ENCODE peak calls at places on chromosomes 13 and 19, in eight cellular contexts. One of them, this sample, is unnamed.

GRCh38 chr13:40490086-40490723 is 176.2 kb downstream of the FOXO1 start:
- DNase-seq in fibroblast of pulmonary artery: no peak
- DNase-seq in CD4-positive, alpha-beta T cell: peak; percentile 60
- DNase-seq in heart left ventricle: no peak
- DNase-seq in keratinocyte: no peak
- DNase-seq in tibial nerve: no peak
- DNase-seq in mammary epithelial cell: no peak
- DNase-seq in esophagus squamous epithelium: no peak
- DNase-seq in this sample: peak; percentile 55

GRCh38 chr19:17922138-17922537 is 10.7 kb upstream of the CCDC124 start:
- DNase-seq in fibroblast of pulmonary artery: no peak
- DNase-seq in CD4-positive, alpha-beta T cell: no peak
- DNase-seq in heart left ventricle: no peak
- DNase-seq in keratinocyte: no peak
- DNase-seq in tibial nerve: no peak
- DNase-seq in mammary epithelial cell: no peak
- DNase-seq in esophagus squamous epithelium: no peak
- DNase-seq in this sample: no peak

GRCh38 chr13:51297556-51297955 is 41.9 kb upstream of the SERPINE3 start:
- DNase-seq in fibroblast of pulmonary artery: no peak
- DNase-seq in CD4-positive, alpha-beta T cell: no peak
- DNase-seq in heart left ventricle: no peak
- DNase-seq in keratinocyte: no peak
- DNase-seq in tibial nerve: no peak
- DNase-seq in mammary epithelial cell: no peak
- DNase-seq in esophagus squamous epithelium: no peak
- DNase-seq in this sample: no peak

GRCh38 chr19:39363909-39364457 is 21.8 kb downstream of the SAMD4B start:
- DNase-seq in fibroblast of pulmonary artery: no peak
- DNase-seq in CD4-positive, alpha-beta T cell: no peak
- DNase-seq in heart left ventricle: no peak
- DNase-seq in keratinocyte: no peak
- DNase-seq in tibial nerve: peak; percentile 49
- DNase-seq in mammary epithelial cell: no peak
- DNase-seq in esophagus squamous epithelium: no peak
- DNase-seq in this sample: no peak

GRCh38 chr19:18157465-18158063 is 4.6 kb downstream of the PIK3R2 start:
- DNase-seq in fibroblast of pulmonary artery: no peak
- DNase-seq in CD4-positive, alpha-beta T cell: no peak
- DNase-seq in heart left ventricle: no peak
- DNase-seq in keratinocyte: no peak
- DNase-seq in tibial nerve: no peak
- DNase-seq in mammary epithelial cell: peak; percentile 79
- DNase-seq in esophagus squamous epithelium: no peak
- DNase-seq in this sample: peak; percentile 56

GRCh38 chr19:39878398-39878797 is 32.2 kb upstream of the FBL start:
- DNase-seq in fibroblast of pulmonary artery: no peak
- DNase-seq in CD4-positive, alpha-beta T cell: no peak
- DNase-seq in heart left ventricle: no peak
- DNase-seq in keratinocyte: no peak
- DNase-seq in tibial nerve: no peak
- DNase-seq in mammary epithelial cell: no peak
- DNase-seq in esophagus squamous epithelium: no peak
- DNase-seq in this sample: no peak

GRCh38 chr13:79741006-79741405 is 260.1 kb downstream of the NDFIP2 start:
- DNase-seq in fibroblast of pulmonary artery: peak; percentile 54
- DNase-seq in CD4-positive, alpha-beta T cell: no peak
- DNase-seq in heart left ventricle: no peak
- DNase-seq in keratinocyte: no peak
- DNase-seq in tibial nerve: no peak
- DNase-seq in mammary epithelial cell: no peak
- DNase-seq in esophagus squamous epithelium: no peak
- DNase-seq in this sample: no peak

GRCh38 chr19:10021863-10022262 is 8.6 kb downstream of the RDH8 start:
- DNase-seq in fibroblast of pulmonary artery: no peak
- DNase-seq in CD4-positive, alpha-beta T cell: no peak
- DNase-seq in heart left ventricle: no peak
- DNase-seq in keratinocyte: no peak
- DNase-seq in tibial nerve: no peak
- DNase-seq in mammary epithelial cell: no peak
- DNase-seq in esophagus squamous epithelium: no peak
- DNase-seq in this sample: no peak

GRCh38 chr13:50071399-50071798 is 56.2 kb downstream of the KCNRG start:
- DNase-seq in fibroblast of pulmonary artery: no peak
- DNase-seq in CD4-positive, alpha-beta T cell: no peak
- DNase-seq in heart left ventricle: no peak
- DNase-seq in keratinocyte: no peak
- DNase-seq in tibial nerve: no peak
- DNase-seq in mammary epithelial cell: no peak
- DNase-seq in esophagus squamous epithelium: no peak
- DNase-seq in this sample: peak; percentile 68

DNA sequence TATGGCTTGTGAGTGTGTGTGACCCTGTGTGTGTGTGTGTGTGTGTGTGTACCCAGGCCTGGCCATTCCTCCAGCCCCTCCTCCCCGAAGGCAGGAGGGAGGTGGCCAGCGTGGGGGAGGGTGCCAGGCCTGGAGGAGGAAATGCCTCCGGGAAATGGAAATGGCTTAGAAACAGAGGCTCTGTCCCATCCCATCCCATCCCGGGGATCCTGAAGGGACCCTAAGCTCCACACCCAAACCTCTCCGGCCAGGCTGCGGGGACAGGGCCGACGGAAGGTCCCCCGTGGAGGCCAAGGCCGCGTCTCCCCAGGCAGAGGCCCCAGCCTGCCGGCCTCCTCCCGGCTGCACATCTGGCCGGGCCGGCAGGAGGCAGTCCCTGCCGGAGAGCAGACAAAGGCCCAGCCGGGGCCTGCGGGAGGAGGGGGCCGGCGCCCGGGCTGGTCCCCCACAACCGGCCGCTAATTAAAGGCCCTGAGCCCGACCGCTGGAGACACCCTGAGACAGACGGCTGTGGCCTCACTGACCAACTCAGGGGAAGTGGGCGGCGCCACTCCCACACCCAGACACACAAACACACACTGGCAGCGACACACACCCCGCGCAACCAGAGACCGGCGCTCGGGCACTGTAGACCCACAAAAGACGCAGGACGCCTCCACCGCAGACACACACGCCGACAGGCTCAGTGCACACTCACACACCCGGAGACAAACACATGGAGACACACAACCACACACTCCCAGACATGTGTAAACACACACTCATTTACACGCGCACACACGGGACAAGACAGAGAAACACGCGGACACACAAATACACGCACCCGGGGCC is 1.1 kb downstream of the ADAMTS10 start:
- DNase-seq in fibroblast of pulmonary artery: peak; percentile 71
- DNase-seq in CD4-positive, alpha-beta T cell: no peak
- DNase-seq in heart left ventricle: peak; percentile 76
- DNase-seq in keratinocyte: no peak
- DNase-seq in tibial nerve: no peak
- DNase-seq in mammary epithelial cell: no peak
- DNase-seq in esophagus squamous epithelium: no peak
- DNase-seq in this sample: peak; percentile 81
- TF ChIP-seq CTCF in fibroblast of pulmonary artery: peak; percentile 18
- TF ChIP-seq CTCF in CD4-positive, alpha-beta T cell: no peak
- TF ChIP-seq CTCF in heart left ventricle: no peak
- TF ChIP-seq CTCF in keratinocyte: no peak
- TF ChIP-seq CTCF in tibial nerve: peak; percentile 10
- TF ChIP-seq CTCF in mammary epithelial cell: no peak
- TF ChIP-seq CTCF in esophagus squamous epithelium: no peak
- TF ChIP-seq CTCF in this sample: no peak

DNA sequence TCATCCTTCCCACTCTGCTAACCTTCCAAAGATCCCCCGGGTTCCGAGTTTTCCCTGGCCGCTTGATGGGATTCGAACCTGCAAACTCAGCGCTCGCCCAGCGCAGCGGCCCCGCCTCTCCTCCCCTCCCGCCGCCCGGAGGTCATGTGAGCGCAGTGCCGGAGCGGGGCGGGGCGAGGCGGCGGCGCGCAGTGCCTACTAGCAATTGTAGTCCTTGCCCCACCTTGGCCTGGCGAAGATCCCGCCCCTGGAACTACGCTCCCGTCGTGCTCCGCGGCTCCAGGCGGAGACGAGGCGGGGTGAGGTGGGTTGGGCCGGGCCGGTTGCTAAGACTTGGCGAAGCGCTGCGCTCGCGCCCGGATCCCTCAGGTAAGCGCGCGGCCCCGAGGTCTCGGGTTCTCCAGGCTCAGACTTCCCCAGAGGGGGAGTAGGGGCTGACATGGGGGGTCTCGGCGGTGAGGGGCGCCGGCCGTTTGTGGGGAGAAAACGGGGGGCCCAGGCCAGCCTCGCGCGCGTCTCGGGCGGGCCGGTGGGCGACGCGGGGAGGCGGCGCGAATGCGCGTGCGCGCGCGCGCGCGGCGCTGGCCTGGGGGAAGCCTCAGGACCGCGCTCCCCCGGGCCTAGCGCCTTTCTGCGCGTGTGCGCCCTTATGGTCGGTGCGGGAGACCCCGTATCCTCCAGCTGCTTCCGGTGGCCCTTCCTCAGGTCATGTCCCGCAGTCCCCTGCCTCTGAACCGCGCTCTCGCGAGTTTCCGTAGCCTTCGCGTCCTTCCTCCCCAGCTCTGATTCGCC is at the start of the genes ADAT3 and SCAMP4:
- DNase-seq in fibroblast of pulmonary artery: peak; percentile 99
- DNase-seq in CD4-positive, alpha-beta T cell: peak; percentile 98
- DNase-seq in heart left ventricle: peak; percentile 100
- DNase-seq in keratinocyte: peak; percentile 95
- DNase-seq in tibial nerve: peak; percentile 96
- DNase-seq in mammary epithelial cell: peak; percentile 99
- DNase-seq in esophagus squamous epithelium: peak; percentile 92
- DNase-seq in this sample: peak; percentile 99
- TF ChIP-seq CTCF in fibroblast of pulmonary artery: no peak
- TF ChIP-seq CTCF in CD4-positive, alpha-beta T cell: no peak
- TF ChIP-seq CTCF in heart left ventricle: no peak
- TF ChIP-seq CTCF in keratinocyte: no peak
- TF ChIP-seq CTCF in tibial nerve: no peak
- TF ChIP-seq CTCF in mammary epithelial cell: no peak
- TF ChIP-seq CTCF in esophagus squamous epithelium: no peak
- TF ChIP-seq CTCF in this sample: no peak

DNA sequence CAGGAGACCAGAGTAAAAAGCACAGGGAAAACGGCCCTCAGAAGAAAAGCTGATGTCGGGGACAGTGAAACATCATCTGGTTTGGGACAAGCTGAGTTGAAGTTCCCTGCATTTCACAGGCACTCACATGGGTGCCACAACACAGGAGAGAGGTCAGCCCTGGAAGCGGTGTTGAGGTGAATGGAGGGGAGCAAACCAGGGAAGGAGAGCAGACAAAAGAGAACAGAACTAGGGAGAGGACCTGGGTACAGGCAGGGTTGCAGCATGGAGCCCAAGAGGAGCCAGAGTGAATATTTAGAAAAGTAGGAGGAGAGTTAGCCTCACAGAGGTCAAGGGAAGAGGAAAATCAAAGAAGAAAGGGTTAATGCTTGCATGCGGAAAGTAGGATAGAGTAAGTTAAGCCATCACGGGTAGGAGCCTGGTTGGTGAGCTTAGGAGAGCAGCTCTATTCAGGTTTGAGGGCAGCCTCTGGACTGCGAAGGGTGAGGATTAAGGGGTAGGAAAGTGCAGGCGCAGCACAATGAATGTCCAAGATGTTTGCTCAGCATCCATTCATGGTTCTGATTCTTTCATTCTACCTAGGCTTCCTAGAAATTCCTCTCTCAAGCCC is 15.5 kb downstream of the FAM216B start:
- DNase-seq in fibroblast of pulmonary artery: no peak
- DNase-seq in CD4-positive, alpha-beta T cell: no peak
- DNase-seq in heart left ventricle: no peak
- DNase-seq in keratinocyte: no peak
- DNase-seq in tibial nerve: no peak
- DNase-seq in mammary epithelial cell: no peak
- DNase-seq in esophagus squamous epithelium: no peak
- DNase-seq in this sample: no peak
- TF ChIP-seq CTCF in fibroblast of pulmonary artery: no peak
- TF ChIP-seq CTCF in CD4-positive, alpha-beta T cell: no peak
- TF ChIP-seq CTCF in heart left ventricle: no peak
- TF ChIP-seq CTCF in keratinocyte: no peak
- TF ChIP-seq CTCF in tibial nerve: no peak
- TF ChIP-seq CTCF in mammary epithelial cell: no peak
- TF ChIP-seq CTCF in esophagus squamous epithelium: no peak
- TF ChIP-seq CTCF in this sample: no peak

GRCh38 chr13:112916296-112916695 is 52.7 kb upstream of the MCF2L start:
- DNase-seq in fibroblast of pulmonary artery: no peak
- DNase-seq in CD4-positive, alpha-beta T cell: no peak
- DNase-seq in heart left ventricle: no peak
- DNase-seq in keratinocyte: no peak
- DNase-seq in tibial nerve: no peak
- DNase-seq in mammary epithelial cell: no peak
- DNase-seq in esophagus squamous epithelium: no peak
- DNase-seq in this sample: no peak

GRCh38 chr13:112918746-112919145 is 50.3 kb upstream of the MCF2L start:
- DNase-seq in fibroblast of pulmonary artery: no peak
- DNase-seq in CD4-positive, alpha-beta T cell: no peak
- DNase-seq in heart left ventricle: no peak
- DNase-seq in keratinocyte: no peak
- DNase-seq in tibial nerve: no peak
- DNase-seq in mammary epithelial cell: no peak
- DNase-seq in esophagus squamous epithelium: no peak
- DNase-seq in this sample: no peak

GRCh38 chr13:112912726-112913440 is 56.1 kb upstream of the MCF2L start:
- DNase-seq in fibroblast of pulmonary artery: no peak
- DNase-seq in CD4-positive, alpha-beta T cell: no peak
- DNase-seq in heart left ventricle: no peak
- DNase-seq in keratinocyte: no peak
- DNase-seq in tibial nerve: no peak
- DNase-seq in mammary epithelial cell: no peak
- DNase-seq in esophagus squamous epithelium: no peak
- DNase-seq in this sample: no peak

GRCh38 chr13:112917056-112917664 is 51.9 kb upstream of the MCF2L start:
- DNase-seq in fibroblast of pulmonary artery: no peak
- DNase-seq in CD4-positive, alpha-beta T cell: no peak
- DNase-seq in heart left ventricle: no peak
- DNase-seq in keratinocyte: no peak
- DNase-seq in tibial nerve: no peak
- DNase-seq in mammary epithelial cell: no peak
- DNase-seq in esophagus squamous epithelium: no peak
- DNase-seq in this sample: no peak

DNA sequence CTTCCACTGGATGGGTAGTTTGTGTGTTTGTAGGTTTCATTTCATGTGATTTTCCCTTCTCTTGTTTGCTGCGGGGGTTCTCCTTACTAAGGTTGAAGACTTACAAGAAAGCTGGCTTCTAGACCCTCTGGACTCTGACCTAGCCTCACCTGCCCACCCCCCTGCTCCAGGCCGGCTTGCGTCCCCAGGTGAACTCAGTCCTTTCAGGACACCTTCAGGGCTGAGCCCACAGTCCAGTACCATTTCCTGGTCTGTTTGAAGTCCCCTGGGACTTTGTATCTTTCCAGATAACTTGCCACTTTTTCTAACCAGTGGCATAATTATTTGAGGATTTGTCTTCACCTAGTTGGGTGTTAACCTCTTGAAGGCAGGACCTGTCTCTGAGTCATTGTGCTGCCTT is 51.3 kb upstream of the MCF2L start:
- DNase-seq in fibroblast of pulmonary artery: no peak
- DNase-seq in CD4-positive, alpha-beta T cell: no peak
- DNase-seq in heart left ventricle: no peak
- DNase-seq in keratinocyte: no peak
- DNase-seq in tibial nerve: no peak
- DNase-seq in mammary epithelial cell: no peak
- DNase-seq in esophagus squamous epithelium: no peak
- DNase-seq in this sample: no peak
- TF ChIP-seq CTCF in fibroblast of pulmonary artery: no peak
- TF ChIP-seq CTCF in CD4-positive, alpha-beta T cell: no peak
- TF ChIP-seq CTCF in heart left ventricle: no peak
- TF ChIP-seq CTCF in keratinocyte: no peak
- TF ChIP-seq CTCF in tibial nerve: no peak
- TF ChIP-seq CTCF in mammary epithelial cell: no peak
- TF ChIP-seq CTCF in esophagus squamous epithelium: no peak
- TF ChIP-seq CTCF in this sample: no peak

GRCh38 chr13:99605417-99606321 is 104.4 kb downstream of the TM9SF2 start:
- DNase-seq in fibroblast of pulmonary artery: no peak
- DNase-seq in CD4-positive, alpha-beta T cell: peak; percentile 32
- DNase-seq in heart left ventricle: peak; percentile 46
- DNase-seq in keratinocyte: no peak
- DNase-seq in tibial nerve: peak; percentile 10
- DNase-seq in mammary epithelial cell: no peak
- DNase-seq in esophagus squamous epithelium: no peak
- DNase-seq in this sample: peak; percentile 44
- TF ChIP-seq CTCF in fibroblast of pulmonary artery: peak; percentile 10
- TF ChIP-seq CTCF in CD4-positive, alpha-beta T cell: peak; percentile 42
- TF ChIP-seq CTCF in heart left ventricle: no peak
- TF ChIP-seq CTCF in keratinocyte: peak; percentile 13
- TF ChIP-seq CTCF in tibial nerve: peak; percentile 14
- TF ChIP-seq CTCF in mammary epithelial cell: no peak
- TF ChIP-seq CTCF in esophagus squamous epithelium: no peak
- TF ChIP-seq CTCF in this sample: no peak